ENCODE peak calls at places on chromosome X, in six cellular contexts. J, D, E, V, B and N are unnamed samples.

GRCh38 chrX:3516051-3516541 is 169.6 kb upstream of the MXRA5 start:
- DNase-seq in V (no peak), E (no peak), J (no peak), D (no peak), B (no peak), N (no peak)

GRCh38 chrX:150772150-150772970 is 79.2 kb downstream of the MTMR1 start:
- DNase-seq in V (peak; percentile 81), E (peak; percentile 59), D (peak; percentile 71), J (peak; percentile 89), B (peak; percentile 90), N (peak; percentile 16)

GRCh38 chrX:57074458-57074857 is 46.9 kb downstream of the SPIN2B start:
- DNase-seq in V (no peak), J (no peak), B (no peak), E (no peak), D (no peak), N (no peak)

GRCh38 chrX:28584025-28584424 is 3.2 kb upstream of the IL1RAPL1 start:
- DNase-seq in J (no peak), B (no peak), E (no peak), D (no peak), V (no peak), N (no peak)

GRCh38 chrX:153727108-153727931 is 2.7 kb downstream of the ABCD1 start:
- DNase-seq in J (no peak), V (peak; percentile 56), D (peak; percentile 62), B (no peak), E (no peak), N (no peak)

GRCh38 chrX:65985922-65986588 is 53.8 kb downstream of the VSIG4 start:
- DNase-seq in J (no peak), B (peak; percentile 13), D (no peak), V (no peak), E (peak; percentile 13), N (peak; percentile 35)

GRCh38 chrX:125646195-125646594 is 326.5 kb downstream of the TEX13C start:
- DNase-seq in D (no peak), E (no peak), V (no peak), B (peak; percentile 22), J (peak; percentile 16), N (no peak)

GRCh38 chrX:83508006-83508405 is at the start of gene POU3F4:
- DNase-seq in J (peak; percentile 76), E (no peak), D (no peak), V (no peak), B (peak; percentile 75), N (no peak)

GRCh38 chrX:53281321-53281822 is at the start of gene IQSEC2:
- DNase-seq in B (peak; percentile 61), E (no peak), J (no peak), D (peak; percentile 85), V (peak; percentile 86), N (no peak)

GRCh38 chrX:151488677-151489076 is 74.8 kb upstream of the PASD1 start:
- DNase-seq in J (no peak), B (peak; percentile 11), E (no peak), D (no peak), V (no peak), N (no peak)

GRCh38 chrX:39869846-39870601 is 227.7 kb downstream of the BCOR start:
- DNase-seq in J (no peak), D (no peak), B (no peak), V (no peak), E (no peak), N (no peak)

GRCh38 chrX:65679071-65679540 is 11.7 kb downstream of the MSN start:
- DNase-seq in E (no peak), D (no peak), V (no peak), B (no peak), J (no peak), N (no peak)

GRCh38 chrX:41858161-41858775 is 65.1 kb downstream of the CASK start:
- DNase-seq in B (peak; percentile 38), V (no peak), E (no peak), J (no peak), D (no peak), N (no peak)

GRCh38 chrX:18769812-18770573 is 62.5 kb downstream of the PPEF1 start:
- DNase-seq in J (no peak), V (no peak), B (no peak), D (no peak), E (no peak), N (no peak)

GRCh38 chrX:39877919-39878318 is 219.8 kb downstream of the BCOR start:
- DNase-seq in V (no peak), D (no peak), J (peak; percentile 22), B (no peak), E (no peak), N (no peak)

GRCh38 chrX:13033193-13033592 is 11.2 kb downstream of the FAM9C start:
- DNase-seq in V (no peak), D (no peak), E (no peak), B (no peak), J (no peak), N (no peak)

GRCh38 chrX:153501530-153501929 is 6.8 kb downstream of the BGN start:
- DNase-seq in V (no peak), J (no peak), B (no peak), E (no peak), D (no peak), N (no peak)

GRCh38 chrX:84339507-84340364 is 151.7 kb upstream of the RPS6KA6 start:
- DNase-seq in D (no peak), V (no peak), B (no peak), J (no peak), E (peak; percentile 14), N (no peak)

GRCh38 chrX:40132751-40133150 is 35.0 kb upstream of the BCOR start:
- DNase-seq in B (no peak), J (no peak), D (peak; percentile 59), E (no peak), V (peak; percentile 51), N (no peak)

GRCh38 chrX:118251251-118251650 is 94.7 kb upstream of the WDR44 start:
- DNase-seq in J (no peak), D (no peak), E (no peak), B (no peak), V (no peak), N (no peak)

GRCh38 chrX:151765026-151765425 is 30.5 kb downstream of the CNGA2 start:
- DNase-seq in E (no peak), B (no peak), V (no peak), D (no peak), J (no peak), N (no peak)

GRCh38 chrX:106263817-106264216 is 95.7 kb downstream of the PWWP3B start:
- DNase-seq in B (no peak), D (no peak), V (no peak), J (no peak), E (no peak), N (no peak)

DNA sequence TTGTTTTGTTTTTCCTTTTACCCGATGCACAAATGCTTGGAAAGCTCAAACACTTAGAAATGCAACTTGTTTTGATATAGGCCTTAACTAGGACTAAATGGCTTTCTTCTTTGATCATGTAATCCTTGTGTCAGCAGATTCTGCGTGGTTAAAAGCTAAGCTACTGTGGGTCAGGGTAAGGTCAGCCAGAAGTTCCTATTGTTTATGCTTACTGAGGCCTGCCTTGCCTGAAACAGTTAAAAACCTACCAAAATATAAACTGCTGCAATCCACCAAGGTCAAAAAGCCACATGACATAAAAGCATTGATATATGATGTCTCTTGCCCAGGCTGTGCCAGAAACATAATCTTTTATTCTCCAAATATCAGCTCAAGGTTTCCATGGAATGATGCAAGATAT is 223.4 kb downstream of the FAM47B start:
- DNase-seq in B (no peak), E (no peak), J (no peak), D (no peak), V (no peak), N (no peak)
- TF ChIP-seq CTCF in B (no peak), E (no peak), J (no peak), D (no peak), V (no peak), N (no peak)

GRCh38 chrX:74924449-74925209 is 623 bp downstream of the NEXMIF start:
- DNase-seq in J (peak; percentile 68), V (peak; percentile 63), D (peak; percentile 15), B (peak; percentile 54), E (peak; percentile 87), N (no peak)
- TF ChIP-seq CTCF in J (no peak), V (no peak), D (no peak), B (no peak), E (no peak), N (no peak)

DNA sequence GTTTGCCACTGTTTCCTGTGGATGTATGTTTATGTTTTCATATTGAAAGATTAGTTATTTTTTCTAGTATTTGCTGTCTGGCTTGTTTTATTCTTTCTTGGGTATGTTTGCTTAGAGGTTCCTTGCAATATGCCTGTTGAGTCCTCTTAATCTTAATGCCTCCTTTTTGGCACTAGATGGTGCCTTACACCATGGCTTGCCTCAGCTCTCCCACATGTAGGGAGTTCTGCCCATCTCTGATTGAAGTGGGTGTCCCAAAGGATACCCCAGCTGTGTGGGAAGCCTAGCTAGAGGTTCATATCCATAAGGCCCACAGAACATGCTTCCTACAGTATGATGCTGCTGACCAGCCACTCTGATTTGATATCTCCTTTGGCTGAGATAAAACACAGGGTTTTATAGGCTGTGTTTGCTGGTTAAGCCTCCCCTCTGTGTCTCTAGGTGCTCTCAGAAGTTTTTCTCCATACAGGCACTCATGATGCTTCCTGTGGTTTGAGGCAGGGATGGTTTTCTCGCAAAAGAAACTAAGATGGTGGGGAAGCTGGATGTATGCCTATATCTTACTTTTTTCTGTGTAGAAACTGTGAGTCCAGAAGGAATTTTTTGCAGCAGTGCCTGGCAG is 162.4 kb downstream of the ASB9 start:
- DNase-seq in E (no peak), B (no peak), D (no peak), V (no peak), J (no peak), N (no peak)
- TF ChIP-seq CTCF in E (peak; percentile 21), B (no peak), D (no peak), V (no peak), J (no peak), N (no peak)

DNA sequence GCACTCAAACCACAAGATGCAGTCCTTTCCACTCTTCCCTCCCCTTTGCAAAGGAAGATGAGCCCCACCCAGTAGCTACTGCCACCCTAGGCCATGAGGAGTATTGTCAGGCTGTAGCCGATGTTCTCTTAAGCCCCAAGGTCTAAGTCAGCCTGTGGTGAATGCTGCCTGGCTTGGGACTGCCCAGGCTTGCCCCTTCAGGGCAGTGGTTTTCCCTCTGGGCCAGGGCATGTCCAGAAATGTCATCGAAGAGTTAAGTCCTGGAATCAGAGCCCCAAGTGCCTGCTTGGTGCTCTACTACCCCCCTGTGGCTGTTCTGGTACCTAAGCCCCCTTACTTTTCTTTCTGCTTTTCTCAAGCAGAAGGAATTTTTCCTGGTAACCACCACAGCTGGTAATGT is 11.8 kb upstream of the PGK1 start:
- DNase-seq in B (peak; percentile 29), J (peak; percentile 18), V (no peak), D (no peak), E (peak; percentile 46), N (no peak)
- TF ChIP-seq CTCF in B (no peak), J (no peak), V (no peak), D (no peak), E (peak; percentile 64), N (peak; percentile 54)